ENCODE peak calls at places on chromosomes 13 and 19, in four cellular contexts. One of them, this sample, is unnamed.

GRCh38 chr13:104315606-104316005 is 1249.4 kb upstream of the SLC10A2 start:
- DNase-seq in A549: peak
- DNase-seq in uterus: no peak
- DNase-seq in fibroblast of pulmonary artery: peak
- DNase-seq in this sample: no peak

GRCh38 chr13:110055089-110055488 is 251.9 kb downstream of the COL4A1 start:
- DNase-seq in A549: no peak
- DNase-seq in uterus: no peak
- DNase-seq in fibroblast of pulmonary artery: no peak
- DNase-seq in this sample: no peak

GRCh38 chr19:11152318-11153062 is 3.1 kb downstream of the SPC24 start:
- DNase-seq in A549: peak
- DNase-seq in uterus: peak
- DNase-seq in fibroblast of pulmonary artery: peak
- DNase-seq in this sample: peak

GRCh38 chr19:11551603-11552235 is 7.3 kb downstream of the ELOF1 start:
- DNase-seq in A549: no peak
- DNase-seq in uterus: peak
- DNase-seq in fibroblast of pulmonary artery: no peak
- DNase-seq in this sample: no peak

GRCh38 chr19:18999896-19000620 is 33.3 kb downstream of the SUGP2 start:
- DNase-seq in A549: peak
- DNase-seq in uterus: no peak
- DNase-seq in fibroblast of pulmonary artery: peak
- DNase-seq in this sample: no peak

GRCh38 chr19:33368074-33368864 is 5.2 kb upstream of the CEBPG start:
- DNase-seq in A549: peak
- DNase-seq in uterus: no peak
- DNase-seq in fibroblast of pulmonary artery: peak
- DNase-seq in this sample: no peak

GRCh38 chr19:8357007-8357521 is 6.9 kb upstream of the ANGPTL4 start:
- DNase-seq in A549: no peak
- DNase-seq in uterus: no peak
- DNase-seq in fibroblast of pulmonary artery: peak
- DNase-seq in this sample: no peak

GRCh38 chr13:99528547-99528946 is 27.3 kb downstream of the TM9SF2 start:
- DNase-seq in A549: peak
- DNase-seq in uterus: no peak
- DNase-seq in fibroblast of pulmonary artery: no peak
- DNase-seq in this sample: no peak

GRCh38 chr19:18672606-18673337 is 10.7 kb upstream of the CRTC1 start:
- DNase-seq in A549: peak
- DNase-seq in uterus: no peak
- DNase-seq in fibroblast of pulmonary artery: peak
- DNase-seq in this sample: no peak

GRCh38 chr19:12685831-12686230 is 2.0 kb upstream of the GNG14 start:
- DNase-seq in A549: no peak
- DNase-seq in uterus: no peak
- DNase-seq in fibroblast of pulmonary artery: no peak
- DNase-seq in this sample: no peak

GRCh38 chr19:13417054-13417453 is 89.2 kb downstream of the CACNA1A start:
- DNase-seq in A549: no peak
- DNase-seq in uterus: no peak
- DNase-seq in fibroblast of pulmonary artery: no peak
- DNase-seq in this sample: no peak

DNA sequence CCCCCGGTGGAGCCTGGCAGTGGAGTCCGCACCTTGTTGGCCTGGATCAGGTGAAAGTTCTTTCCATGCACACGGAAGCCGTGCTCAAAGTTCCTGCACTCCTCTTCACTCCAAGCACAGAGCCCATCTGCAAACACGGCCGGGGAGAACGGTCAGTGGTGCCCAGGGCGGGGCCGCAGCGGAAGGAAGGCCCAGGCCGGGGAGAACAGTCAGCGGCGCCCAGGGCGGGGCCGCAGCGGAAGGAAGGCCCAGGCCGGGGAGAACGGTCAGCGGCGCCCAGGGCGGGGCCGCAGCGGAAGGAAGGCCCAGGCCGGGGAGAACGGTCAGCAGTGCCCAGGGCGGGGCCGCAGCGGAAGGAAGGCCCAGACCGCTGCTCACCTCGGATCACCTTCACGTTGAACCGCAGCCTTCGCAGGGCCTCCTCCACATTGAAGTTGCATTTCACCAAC is 20.6 kb upstream of the PLPP2 start:
- DNase-seq in A549: no peak
- DNase-seq in uterus: peak
- DNase-seq in fibroblast of pulmonary artery: no peak
- DNase-seq in this sample: no peak
- H3K4me3 ChIP-seq in A549: no peak
- H3K4me3 ChIP-seq in uterus: no peak
- H3K4me3 ChIP-seq in fibroblast of pulmonary artery: no peak
- H3K4me3 ChIP-seq in this sample: no peak

GRCh38 chr19:48629599-48630288 is 7.4 kb downstream of the DBP start:
- DNase-seq in A549: no peak
- DNase-seq in uterus: peak
- DNase-seq in fibroblast of pulmonary artery: peak
- DNase-seq in this sample: no peak

GRCh38 chr19:48632692-48633147 is 4.5 kb downstream of the DBP start:
- DNase-seq in A549: no peak
- DNase-seq in uterus: no peak
- DNase-seq in fibroblast of pulmonary artery: peak
- DNase-seq in this sample: no peak

GRCh38 chr19:48629297-48629598 is 7.9 kb downstream of the DBP start:
- DNase-seq in A549: no peak
- DNase-seq in uterus: no peak
- DNase-seq in fibroblast of pulmonary artery: no peak
- DNase-seq in this sample: no peak

GRCh38 chr19:48630289-48631036 is 6.7 kb downstream of the DBP start:
- DNase-seq in A549: no peak
- DNase-seq in uterus: peak
- DNase-seq in fibroblast of pulmonary artery: peak
- DNase-seq in this sample: peak

DNA sequence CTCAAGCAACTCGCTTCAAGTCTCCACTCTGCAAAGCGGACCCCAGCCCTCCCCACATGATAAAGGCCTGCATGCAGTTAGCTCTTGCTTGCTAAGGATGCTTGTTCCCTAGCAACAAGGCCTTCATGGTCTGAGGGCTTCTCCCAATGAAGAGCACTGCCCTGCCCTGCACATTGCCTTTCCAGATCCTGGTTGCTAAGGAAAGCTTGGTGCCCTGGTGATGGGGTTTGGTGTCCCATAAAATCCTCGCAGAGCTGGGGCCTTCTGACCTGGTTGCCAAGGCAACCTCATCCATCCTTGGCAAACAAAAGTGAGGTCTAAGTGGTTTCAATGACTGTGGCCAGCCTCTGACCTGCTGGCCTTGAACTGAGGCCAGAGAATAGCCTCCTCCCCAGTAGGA is 5.9 kb downstream of the DBP start:
- DNase-seq in A549: no peak
- DNase-seq in uterus: no peak
- DNase-seq in fibroblast of pulmonary artery: no peak
- DNase-seq in this sample: no peak
- H3K4me3 ChIP-seq in A549: no peak
- H3K4me3 ChIP-seq in uterus: no peak
- H3K4me3 ChIP-seq in fibroblast of pulmonary artery: peak
- H3K4me3 ChIP-seq in this sample: peak

GRCh38 chr19:821976-822773 is 420 bp upstream of the PLPPR3 start:
- DNase-seq in A549: no peak
- DNase-seq in uterus: no peak
- DNase-seq in fibroblast of pulmonary artery: no peak
- DNase-seq in this sample: no peak
- H3K4me3 ChIP-seq in A549: peak
- H3K4me3 ChIP-seq in uterus: no peak
- H3K4me3 ChIP-seq in fibroblast of pulmonary artery: no peak
- H3K4me3 ChIP-seq in this sample: peak

DNA sequence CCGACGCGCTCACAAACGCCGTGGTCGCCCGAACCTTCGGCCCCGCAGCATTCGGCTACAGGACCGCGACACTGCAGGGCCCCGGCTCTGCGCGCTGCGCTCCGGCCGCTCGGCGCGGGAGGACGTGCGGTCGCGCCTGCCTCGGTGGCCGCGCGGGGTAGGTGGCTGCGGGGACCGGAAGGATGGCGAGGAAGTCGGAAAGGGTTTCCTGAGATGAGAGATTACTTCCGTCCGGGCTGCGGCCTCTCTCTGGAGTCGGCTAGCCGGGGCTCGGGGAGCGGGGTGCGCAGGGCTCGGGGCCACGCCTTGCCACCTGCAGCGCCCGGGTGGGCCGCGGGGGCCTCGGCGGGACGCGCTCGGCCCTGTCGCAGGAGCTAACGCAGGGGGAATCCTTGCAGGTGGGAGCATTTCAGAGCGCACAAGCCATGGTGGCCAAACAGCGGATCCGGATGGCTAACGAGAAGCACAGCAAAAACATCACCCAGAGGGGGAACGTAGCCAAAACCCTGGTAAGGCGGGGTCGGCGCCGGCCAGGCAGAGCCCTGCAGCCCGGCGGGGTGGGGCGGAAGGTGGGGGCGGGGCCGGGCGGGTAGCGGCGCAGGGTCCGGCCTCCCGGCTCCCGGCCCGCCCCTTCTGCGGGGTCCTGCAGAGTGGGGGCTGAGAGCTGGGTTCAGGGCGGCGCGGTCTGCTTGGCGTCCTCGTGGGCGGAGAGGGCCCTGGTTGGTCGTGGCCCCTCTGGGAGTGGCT is at the start of gene SERP2:
- DNase-seq in A549: no peak
- DNase-seq in uterus: peak
- DNase-seq in fibroblast of pulmonary artery: peak
- DNase-seq in this sample: no peak
- H3K4me3 ChIP-seq in A549: no peak
- H3K4me3 ChIP-seq in uterus: peak
- H3K4me3 ChIP-seq in fibroblast of pulmonary artery: peak
- H3K4me3 ChIP-seq in this sample: peak

DNA sequence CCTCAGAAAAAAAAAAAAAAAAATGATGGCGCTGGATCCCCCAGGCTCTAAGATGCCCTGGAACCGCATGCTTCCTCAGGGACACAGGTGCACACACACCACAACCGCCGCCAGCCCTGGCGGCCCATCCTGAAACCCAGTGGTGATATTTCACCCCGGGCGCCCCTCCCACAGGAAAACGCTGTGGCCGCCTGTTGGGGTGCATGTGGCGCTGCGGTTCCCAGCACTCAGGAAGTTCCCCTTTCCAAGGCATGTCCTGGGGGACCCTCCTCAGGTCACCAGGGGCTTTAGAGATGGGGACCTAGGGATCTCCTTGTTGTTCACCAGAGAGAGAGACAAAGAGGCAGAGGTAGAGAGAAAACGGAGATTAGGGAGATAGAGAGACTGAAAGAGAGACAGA is 2.5 kb downstream of the ADGRE2 start:
- DNase-seq in A549: no peak
- DNase-seq in uterus: no peak
- DNase-seq in fibroblast of pulmonary artery: no peak
- DNase-seq in this sample: no peak
- H3K4me3 ChIP-seq in A549: peak
- H3K4me3 ChIP-seq in uterus: no peak
- H3K4me3 ChIP-seq in fibroblast of pulmonary artery: peak
- H3K4me3 ChIP-seq in this sample: peak

This sample was measured in ascending aorta.